ENCODE peak calls at places on chromosomes 4 and X, in seven cellular contexts. One of them, this sample, is unnamed.

GRCh38 chr4:152628128-152628527 is 51.7 kb downstream of the TMEM154 start:
- DNase-seq in left colon: no peak
- DNase-seq in lower lobe of right lung: no peak
- DNase-seq in T-helper 9 cell: no peak
- DNase-seq in substantia nigra: no peak
- DNase-seq in activated naive CD8-positive, alpha-beta T cell treated with anti-CD3 and anti-CD28 coated beads, Interleukin-2, amount 50 U/mL, for 16 hours: no peak
- DNase-seq in activated T-cell treated with anti-CD3 and anti-CD28 coated beads, Interleukin-2, amount 50 U/mL, for 48 hours: no peak
- DNase-seq in this sample: no peak

GRCh38 chr4:152360045-152360410 is 175.9 kb downstream of the FBXW7 start:
- DNase-seq in left colon: no peak
- DNase-seq in lower lobe of right lung: no peak
- DNase-seq in T-helper 9 cell: no peak
- DNase-seq in substantia nigra: no peak
- DNase-seq in activated naive CD8-positive, alpha-beta T cell treated with anti-CD3 and anti-CD28 coated beads, Interleukin-2, amount 50 U/mL, for 16 hours: no peak
- DNase-seq in activated T-cell treated with anti-CD3 and anti-CD28 coated beads, Interleukin-2, amount 50 U/mL, for 48 hours: no peak
- DNase-seq in this sample: no peak

GRCh38 chr4:170248576-170248975 is 158.8 kb upstream of the AADAT start:
- DNase-seq in left colon: no peak
- DNase-seq in lower lobe of right lung: no peak
- DNase-seq in T-helper 9 cell: no peak
- DNase-seq in substantia nigra: no peak
- DNase-seq in activated naive CD8-positive, alpha-beta T cell treated with anti-CD3 and anti-CD28 coated beads, Interleukin-2, amount 50 U/mL, for 16 hours: no peak
- DNase-seq in activated T-cell treated with anti-CD3 and anti-CD28 coated beads, Interleukin-2, amount 50 U/mL, for 48 hours: no peak
- DNase-seq in this sample: no peak

GRCh38 chrX:72128881-72129280 is 2.8 kb downstream of the RTL5 start:
- DNase-seq in left colon: no peak
- DNase-seq in lower lobe of right lung: no peak
- DNase-seq in T-helper 9 cell: no peak
- DNase-seq in substantia nigra: no peak
- DNase-seq in activated naive CD8-positive, alpha-beta T cell treated with anti-CD3 and anti-CD28 coated beads, Interleukin-2, amount 50 U/mL, for 16 hours: no peak
- DNase-seq in activated T-cell treated with anti-CD3 and anti-CD28 coated beads, Interleukin-2, amount 50 U/mL, for 48 hours: peak
- DNase-seq in this sample: no peak

GRCh38 chrX:14926471-14926870 is 53.2 kb downstream of the MOSPD2 start:
- DNase-seq in left colon: no peak
- DNase-seq in lower lobe of right lung: no peak
- DNase-seq in T-helper 9 cell: no peak
- DNase-seq in substantia nigra: no peak
- DNase-seq in activated naive CD8-positive, alpha-beta T cell treated with anti-CD3 and anti-CD28 coated beads, Interleukin-2, amount 50 U/mL, for 16 hours: no peak
- DNase-seq in activated T-cell treated with anti-CD3 and anti-CD28 coated beads, Interleukin-2, amount 50 U/mL, for 48 hours: no peak
- DNase-seq in this sample: no peak

GRCh38 chr4:68476191-68476590 is 28.9 kb downstream of the TMPRSS11E start:
- DNase-seq in left colon: no peak
- DNase-seq in lower lobe of right lung: no peak
- DNase-seq in T-helper 9 cell: no peak
- DNase-seq in substantia nigra: no peak
- DNase-seq in activated naive CD8-positive, alpha-beta T cell treated with anti-CD3 and anti-CD28 coated beads, Interleukin-2, amount 50 U/mL, for 16 hours: no peak
- DNase-seq in activated T-cell treated with anti-CD3 and anti-CD28 coated beads, Interleukin-2, amount 50 U/mL, for 48 hours: no peak
- DNase-seq in this sample: no peak

GRCh38 chr4:83138979-83139378 is 24.4 kb upstream of the PLAC8 start:
- DNase-seq in left colon: no peak
- DNase-seq in lower lobe of right lung: no peak
- DNase-seq in T-helper 9 cell: no peak
- DNase-seq in substantia nigra: no peak
- DNase-seq in activated naive CD8-positive, alpha-beta T cell treated with anti-CD3 and anti-CD28 coated beads, Interleukin-2, amount 50 U/mL, for 16 hours: peak
- DNase-seq in activated T-cell treated with anti-CD3 and anti-CD28 coated beads, Interleukin-2, amount 50 U/mL, for 48 hours: peak
- DNase-seq in this sample: no peak

GRCh38 chrX:132631579-132632232 is 142.9 kb upstream of the MBNL3 start:
- DNase-seq in left colon: no peak
- DNase-seq in lower lobe of right lung: no peak
- DNase-seq in T-helper 9 cell: no peak
- DNase-seq in substantia nigra: no peak
- DNase-seq in activated naive CD8-positive, alpha-beta T cell treated with anti-CD3 and anti-CD28 coated beads, Interleukin-2, amount 50 U/mL, for 16 hours: no peak
- DNase-seq in activated T-cell treated with anti-CD3 and anti-CD28 coated beads, Interleukin-2, amount 50 U/mL, for 48 hours: no peak
- DNase-seq in this sample: no peak

GRCh38 chrX:15269618-15270521 is at the start of gene ASB9:
- DNase-seq in left colon: peak
- DNase-seq in lower lobe of right lung: peak
- DNase-seq in T-helper 9 cell: no peak
- DNase-seq in substantia nigra: no peak
- DNase-seq in activated naive CD8-positive, alpha-beta T cell treated with anti-CD3 and anti-CD28 coated beads, Interleukin-2, amount 50 U/mL, for 16 hours: no peak
- DNase-seq in activated T-cell treated with anti-CD3 and anti-CD28 coated beads, Interleukin-2, amount 50 U/mL, for 48 hours: peak
- DNase-seq in this sample: no peak

GRCh38 chr4:165828928-165829327 is 44.1 kb upstream of the TLL1 start:
- DNase-seq in left colon: no peak
- DNase-seq in lower lobe of right lung: no peak
- DNase-seq in T-helper 9 cell: no peak
- DNase-seq in substantia nigra: no peak
- DNase-seq in activated naive CD8-positive, alpha-beta T cell treated with anti-CD3 and anti-CD28 coated beads, Interleukin-2, amount 50 U/mL, for 16 hours: no peak
- DNase-seq in activated T-cell treated with anti-CD3 and anti-CD28 coated beads, Interleukin-2, amount 50 U/mL, for 48 hours: no peak
- DNase-seq in this sample: no peak

GRCh38 chrX:97806238-97806637 is 922.5 kb downstream of the RPA4 start:
- DNase-seq in left colon: no peak
- DNase-seq in lower lobe of right lung: no peak
- DNase-seq in T-helper 9 cell: no peak
- DNase-seq in substantia nigra: no peak
- DNase-seq in activated naive CD8-positive, alpha-beta T cell treated with anti-CD3 and anti-CD28 coated beads, Interleukin-2, amount 50 U/mL, for 16 hours: no peak
- DNase-seq in activated T-cell treated with anti-CD3 and anti-CD28 coated beads, Interleukin-2, amount 50 U/mL, for 48 hours: no peak
- DNase-seq in this sample: no peak

GRCh38 chr4:122827258-122827887 is 742 bp downstream of the FGF2 start:
- DNase-seq in left colon: peak
- DNase-seq in lower lobe of right lung: no peak
- DNase-seq in T-helper 9 cell: peak
- DNase-seq in substantia nigra: peak
- DNase-seq in activated naive CD8-positive, alpha-beta T cell treated with anti-CD3 and anti-CD28 coated beads, Interleukin-2, amount 50 U/mL, for 16 hours: no peak
- DNase-seq in activated T-cell treated with anti-CD3 and anti-CD28 coated beads, Interleukin-2, amount 50 U/mL, for 48 hours: peak
- DNase-seq in this sample: peak

GRCh38 chr4:186190456-186191265 is 706 bp upstream of the CYP4V2 start:
- DNase-seq in left colon: peak
- DNase-seq in lower lobe of right lung: no peak
- DNase-seq in T-helper 9 cell: peak
- DNase-seq in substantia nigra: peak
- DNase-seq in activated naive CD8-positive, alpha-beta T cell treated with anti-CD3 and anti-CD28 coated beads, Interleukin-2, amount 50 U/mL, for 16 hours: no peak
- DNase-seq in activated T-cell treated with anti-CD3 and anti-CD28 coated beads, Interleukin-2, amount 50 U/mL, for 48 hours: no peak
- DNase-seq in this sample: peak

GRCh38 chrX:12843061-12843667 is 23.7 kb upstream of the TLR7 start:
- DNase-seq in left colon: no peak
- DNase-seq in lower lobe of right lung: no peak
- DNase-seq in T-helper 9 cell: no peak
- DNase-seq in substantia nigra: no peak
- DNase-seq in activated naive CD8-positive, alpha-beta T cell treated with anti-CD3 and anti-CD28 coated beads, Interleukin-2, amount 50 U/mL, for 16 hours: no peak
- DNase-seq in activated T-cell treated with anti-CD3 and anti-CD28 coated beads, Interleukin-2, amount 50 U/mL, for 48 hours: no peak
- DNase-seq in this sample: no peak

GRCh38 chr4:66564901-66565648 is 894.8 kb upstream of the EPHA5 start:
- DNase-seq in left colon: no peak
- DNase-seq in lower lobe of right lung: no peak
- DNase-seq in T-helper 9 cell: no peak
- DNase-seq in substantia nigra: no peak
- DNase-seq in activated naive CD8-positive, alpha-beta T cell treated with anti-CD3 and anti-CD28 coated beads, Interleukin-2, amount 50 U/mL, for 16 hours: no peak
- DNase-seq in activated T-cell treated with anti-CD3 and anti-CD28 coated beads, Interleukin-2, amount 50 U/mL, for 48 hours: no peak
- DNase-seq in this sample: no peak

GRCh38 chrX:54785901-54786300 is 12.2 kb downstream of the ITIH6 start:
- DNase-seq in left colon: no peak
- DNase-seq in lower lobe of right lung: no peak
- DNase-seq in T-helper 9 cell: no peak
- DNase-seq in substantia nigra: no peak
- DNase-seq in activated naive CD8-positive, alpha-beta T cell treated with anti-CD3 and anti-CD28 coated beads, Interleukin-2, amount 50 U/mL, for 16 hours: no peak
- DNase-seq in activated T-cell treated with anti-CD3 and anti-CD28 coated beads, Interleukin-2, amount 50 U/mL, for 48 hours: peak
- DNase-seq in this sample: no peak

GRCh38 chr4:100009490-100009889 is 59.4 kb upstream of the H2AZ1 start:
- DNase-seq in left colon: no peak
- DNase-seq in lower lobe of right lung: no peak
- DNase-seq in T-helper 9 cell: no peak
- DNase-seq in substantia nigra: no peak
- DNase-seq in activated naive CD8-positive, alpha-beta T cell treated with anti-CD3 and anti-CD28 coated beads, Interleukin-2, amount 50 U/mL, for 16 hours: no peak
- DNase-seq in activated T-cell treated with anti-CD3 and anti-CD28 coated beads, Interleukin-2, amount 50 U/mL, for 48 hours: no peak
- DNase-seq in this sample: no peak

GRCh38 chr4:1779588-1780382 is 13.3 kb upstream of the FGFR3 start:
- DNase-seq in left colon: no peak
- DNase-seq in lower lobe of right lung: no peak
- DNase-seq in T-helper 9 cell: no peak
- DNase-seq in substantia nigra: no peak
- DNase-seq in activated naive CD8-positive, alpha-beta T cell treated with anti-CD3 and anti-CD28 coated beads, Interleukin-2, amount 50 U/mL, for 16 hours: no peak
- DNase-seq in activated T-cell treated with anti-CD3 and anti-CD28 coated beads, Interleukin-2, amount 50 U/mL, for 48 hours: no peak
- DNase-seq in this sample: no peak

GRCh38 chrX:97399400-97399799 is 515.7 kb downstream of the RPA4 start:
- DNase-seq in left colon: no peak
- DNase-seq in lower lobe of right lung: no peak
- DNase-seq in T-helper 9 cell: no peak
- DNase-seq in substantia nigra: no peak
- DNase-seq in activated naive CD8-positive, alpha-beta T cell treated with anti-CD3 and anti-CD28 coated beads, Interleukin-2, amount 50 U/mL, for 16 hours: no peak
- DNase-seq in activated T-cell treated with anti-CD3 and anti-CD28 coated beads, Interleukin-2, amount 50 U/mL, for 48 hours: no peak
- DNase-seq in this sample: no peak

GRCh38 chr4:6272863-6273660 is 3.4 kb downstream of the WFS1 start:
- DNase-seq in left colon: no peak
- DNase-seq in lower lobe of right lung: peak
- DNase-seq in T-helper 9 cell: no peak
- DNase-seq in substantia nigra: no peak
- DNase-seq in activated naive CD8-positive, alpha-beta T cell treated with anti-CD3 and anti-CD28 coated beads, Interleukin-2, amount 50 U/mL, for 16 hours: no peak
- DNase-seq in activated T-cell treated with anti-CD3 and anti-CD28 coated beads, Interleukin-2, amount 50 U/mL, for 48 hours: no peak
- DNase-seq in this sample: no peak

GRCh38 chr4:102519925-102520324 is 18.8 kb downstream of the NFKB1 start:
- DNase-seq in left colon: no peak
- DNase-seq in lower lobe of right lung: no peak
- DNase-seq in T-helper 9 cell: no peak
- DNase-seq in substantia nigra: no peak
- DNase-seq in activated naive CD8-positive, alpha-beta T cell treated with anti-CD3 and anti-CD28 coated beads, Interleukin-2, amount 50 U/mL, for 16 hours: no peak
- DNase-seq in activated T-cell treated with anti-CD3 and anti-CD28 coated beads, Interleukin-2, amount 50 U/mL, for 48 hours: no peak
- DNase-seq in this sample: no peak

GRCh38 chrX:104136241-104137019 is 20.4 kb downstream of the SLC25A53 start:
- DNase-seq in left colon: peak
- DNase-seq in lower lobe of right lung: no peak
- DNase-seq in T-helper 9 cell: peak
- DNase-seq in substantia nigra: peak
- DNase-seq in activated naive CD8-positive, alpha-beta T cell treated with anti-CD3 and anti-CD28 coated beads, Interleukin-2, amount 50 U/mL, for 16 hours: peak
- DNase-seq in activated T-cell treated with anti-CD3 and anti-CD28 coated beads, Interleukin-2, amount 50 U/mL, for 48 hours: peak
- DNase-seq in this sample: no peak

This sample was measured in activated B cell treated with CpG ODN at 0.5 μM for 24 hours.